ENCODE peak calls at places on chromosomes 12 and 14, in five cellular contexts. One of them, this sample, is unnamed.

GRCh38 chr14:20797159-20797558 is 5.5 kb downstream of the RNASE1 start:
- DNase-seq in transverse colon: no peak
- DNase-seq in cardiac fibroblast: no peak
- DNase-seq in WERI-Rb-1: no peak
- DNase-seq in GM12865: no peak
- DNase-seq in this sample: no peak

GRCh38 chr12:54378791-54379400 is 5.6 kb downstream of the ZNF385A start:
- DNase-seq in GM12865: no peak
- DNase-seq in WERI-Rb-1: peak; percentile 57
- DNase-seq in cardiac fibroblast: peak; percentile 41
- DNase-seq in transverse colon: peak; percentile 68
- DNase-seq in this sample: no peak

GRCh38 chr12:54977155-54977554 is 7.4 kb downstream of the TESPA1 start:
- DNase-seq in WERI-Rb-1: no peak
- DNase-seq in transverse colon: no peak
- DNase-seq in cardiac fibroblast: peak; percentile 75
- DNase-seq in GM12865: no peak
- DNase-seq in this sample: no peak

GRCh38 chr12:94676011-94676709 is 25.8 kb upstream of the TMCC3 start:
- DNase-seq in transverse colon: peak; percentile 35
- DNase-seq in WERI-Rb-1: no peak
- DNase-seq in cardiac fibroblast: no peak
- DNase-seq in GM12865: peak; percentile 63
- DNase-seq in this sample: peak; percentile 36

GRCh38 chr14:54564799-54565235 is 2.1 kb upstream of the SAMD4A start:
- DNase-seq in cardiac fibroblast: peak; percentile 78
- DNase-seq in WERI-Rb-1: peak; percentile 11
- DNase-seq in transverse colon: no peak
- DNase-seq in GM12865: no peak
- DNase-seq in this sample: no peak

GRCh38 chr12:131217024-131217586 is 263.4 kb downstream of the ADGRD1 start:
- DNase-seq in GM12865: no peak
- DNase-seq in WERI-Rb-1: peak; percentile 51
- DNase-seq in cardiac fibroblast: no peak
- DNase-seq in transverse colon: no peak
- DNase-seq in this sample: no peak

GRCh38 chr12:1925125-1925963 is 6.9 kb upstream of the CACNA2D4 start:
- DNase-seq in GM12865: no peak
- DNase-seq in transverse colon: no peak
- DNase-seq in WERI-Rb-1: no peak
- DNase-seq in cardiac fibroblast: no peak
- DNase-seq in this sample: no peak

GRCh38 chr14:100069161-100069800 is 4.1 kb downstream of the EVL start:
- DNase-seq in transverse colon: no peak
- DNase-seq in cardiac fibroblast: no peak
- DNase-seq in WERI-Rb-1: no peak
- DNase-seq in GM12865: peak; percentile 85
- DNase-seq in this sample: no peak

GRCh38 chr12:112046003-112046402 is 32.8 kb downstream of the ERP29 start:
- DNase-seq in GM12865: no peak
- DNase-seq in WERI-Rb-1: no peak
- DNase-seq in transverse colon: no peak
- DNase-seq in cardiac fibroblast: no peak
- DNase-seq in this sample: no peak

GRCh38 chr12:27178723-27179398 is 65.2 kb upstream of the STK38L start:
- DNase-seq in transverse colon: no peak
- DNase-seq in WERI-Rb-1: no peak
- DNase-seq in GM12865: peak; percentile 37
- DNase-seq in cardiac fibroblast: peak; percentile 66
- DNase-seq in this sample: no peak

GRCh38 chr12:11595080-11595479 is 54.4 kb upstream of the ETV6 start:
- DNase-seq in GM12865: no peak
- DNase-seq in transverse colon: no peak
- DNase-seq in WERI-Rb-1: no peak
- DNase-seq in cardiac fibroblast: no peak
- DNase-seq in this sample: no peak

GRCh38 chr12:89880695-89881350 is 172.2 kb upstream of the ATP2B1 start:
- DNase-seq in WERI-Rb-1: no peak
- DNase-seq in cardiac fibroblast: no peak
- DNase-seq in GM12865: peak; percentile 96
- DNase-seq in transverse colon: peak; percentile 31
- DNase-seq in this sample: no peak

GRCh38 chr14:105974902-105975301 is 448.5 kb downstream of the TMEM121 start:
- DNase-seq in transverse colon: peak; percentile 19
- DNase-seq in WERI-Rb-1: peak; percentile 36
- DNase-seq in cardiac fibroblast: no peak
- DNase-seq in GM12865: peak; percentile 71
- DNase-seq in this sample: no peak

GRCh38 chr12:1329784-1330474 is 264.5 kb downstream of the FBXL14 start:
- DNase-seq in GM12865: no peak
- DNase-seq in cardiac fibroblast: no peak
- DNase-seq in WERI-Rb-1: no peak
- DNase-seq in transverse colon: no peak
- DNase-seq in this sample: no peak

GRCh38 chr14:81400852-81401251 is 728 bp upstream of the STON2 start:
- DNase-seq in WERI-Rb-1: no peak
- DNase-seq in transverse colon: peak; percentile 72
- DNase-seq in GM12865: no peak
- DNase-seq in cardiac fibroblast: peak; percentile 99
- DNase-seq in this sample: no peak

GRCh38 chr14:99246536-99247083 is 25.4 kb downstream of the BCL11B start:
- DNase-seq in cardiac fibroblast: no peak
- DNase-seq in GM12865: no peak
- DNase-seq in WERI-Rb-1: no peak
- DNase-seq in transverse colon: no peak
- DNase-seq in this sample: no peak

GRCh38 chr12:55728185-55728931 is 451 bp downstream of the CD63 start:
- DNase-seq in GM12865: peak; percentile 32
- DNase-seq in transverse colon: peak; percentile 81
- DNase-seq in cardiac fibroblast: peak; percentile 56
- DNase-seq in WERI-Rb-1: peak; percentile 87
- DNase-seq in this sample: no peak

GRCh38 chr12:66603981-66604380 is 74.9 kb downstream of the GRIP1 start:
- DNase-seq in cardiac fibroblast: no peak
- DNase-seq in transverse colon: no peak
- DNase-seq in GM12865: no peak
- DNase-seq in WERI-Rb-1: no peak
- DNase-seq in this sample: no peak

GRCh38 chr14:61026523-61026922 is 45.5 kb downstream of the SLC38A6 start:
- DNase-seq in transverse colon: no peak
- DNase-seq in cardiac fibroblast: no peak
- DNase-seq in GM12865: no peak
- DNase-seq in WERI-Rb-1: no peak
- DNase-seq in this sample: no peak

GRCh38 chr14:73369433-73369832 is 88.9 kb downstream of the NUMB start:
- DNase-seq in WERI-Rb-1: no peak
- DNase-seq in transverse colon: no peak
- DNase-seq in cardiac fibroblast: no peak
- DNase-seq in GM12865: no peak
- DNase-seq in this sample: no peak

GRCh38 chr12:95146767-95147166 is 70.5 kb downstream of the FGD6 start:
- DNase-seq in transverse colon: no peak
- DNase-seq in GM12865: no peak
- DNase-seq in cardiac fibroblast: no peak
- DNase-seq in WERI-Rb-1: peak; percentile 63
- DNase-seq in this sample: no peak

GRCh38 chr12:54352022-54352531 is 12.2 kb downstream of the GPR84 start:
- DNase-seq in transverse colon: peak; percentile 30
- DNase-seq in GM12865: no peak
- DNase-seq in WERI-Rb-1: peak; percentile 88
- DNase-seq in cardiac fibroblast: no peak
- DNase-seq in this sample: no peak

GRCh38 chr14:98198385-98198784 is 1073.6 kb downstream of the BCL11B start:
- DNase-seq in GM12865: peak; percentile 97
- DNase-seq in transverse colon: peak; percentile 19
- DNase-seq in WERI-Rb-1: no peak
- DNase-seq in cardiac fibroblast: no peak
- DNase-seq in this sample: no peak

GRCh38 chr12:91685917-91686316 is 459.7 kb downstream of the BTG1 start:
- DNase-seq in transverse colon: no peak
- DNase-seq in cardiac fibroblast: peak; percentile 86
- DNase-seq in WERI-Rb-1: no peak
- DNase-seq in GM12865: no peak
- DNase-seq in this sample: no peak

GRCh38 chr12:28742791-28743190 is 406.3 kb upstream of the FAR2 start:
- DNase-seq in cardiac fibroblast: peak; percentile 41
- DNase-seq in GM12865: no peak
- DNase-seq in transverse colon: no peak
- DNase-seq in WERI-Rb-1: no peak
- DNase-seq in this sample: no peak

GRCh38 chr12:122079038-122079531 is 529 bp downstream of the MLXIP start:
- DNase-seq in GM12865: peak; percentile 28
- DNase-seq in WERI-Rb-1: peak; percentile 22
- DNase-seq in transverse colon: peak; percentile 43
- DNase-seq in cardiac fibroblast: no peak
- DNase-seq in this sample: no peak

GRCh38 chr14:67241416-67242362 is at the start of gene PALS1:
- DNase-seq in cardiac fibroblast: peak; percentile 92
- DNase-seq in GM12865: no peak
- DNase-seq in transverse colon: no peak
- DNase-seq in WERI-Rb-1: no peak
- DNase-seq in this sample: peak; percentile 17

GRCh38 chr12:26492406-26492805 is 297.0 kb downstream of the SSPN start:
- DNase-seq in cardiac fibroblast: no peak
- DNase-seq in GM12865: no peak
- DNase-seq in transverse colon: no peak
- DNase-seq in WERI-Rb-1: no peak
- DNase-seq in this sample: no peak

DNA sequence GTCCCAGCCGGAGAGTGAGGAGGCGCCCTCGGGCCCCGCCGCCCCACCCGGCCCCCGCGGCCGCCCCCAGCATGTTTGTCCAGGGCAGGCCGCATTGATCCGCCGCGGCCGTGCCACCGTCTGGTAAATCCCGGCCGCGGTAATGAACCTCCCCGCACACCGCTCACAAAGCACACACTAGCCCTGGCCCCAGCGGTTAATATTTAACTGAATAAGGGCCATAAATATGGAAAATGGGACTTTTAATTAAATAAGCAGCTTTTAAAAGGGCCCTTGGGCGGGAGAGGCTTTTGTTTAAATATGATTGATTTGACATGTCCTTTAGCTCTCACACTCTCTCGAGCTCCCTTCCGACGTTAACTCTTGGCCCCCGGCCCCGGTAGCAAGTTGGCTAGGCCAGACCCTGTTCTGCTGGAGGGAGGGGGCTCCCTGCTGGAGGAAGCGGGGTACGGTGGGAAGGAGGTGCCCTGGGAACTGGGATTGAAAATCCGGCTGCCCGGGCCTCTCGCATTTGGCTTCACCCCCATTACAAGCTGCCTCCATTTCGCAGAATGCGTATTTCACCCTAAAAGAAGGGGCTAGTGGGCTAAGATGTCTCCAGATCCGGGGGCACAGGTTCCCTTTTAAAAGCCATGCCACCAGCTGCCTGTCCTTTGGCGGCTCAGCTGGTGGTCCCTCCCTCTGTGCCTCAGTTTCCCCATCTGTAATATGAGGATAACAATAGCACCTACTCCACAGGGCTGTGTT is 199.8 kb downstream of the RBM19 start:
- DNase-seq in cardiac fibroblast: no peak
- DNase-seq in transverse colon: no peak
- DNase-seq in GM12865: no peak
- DNase-seq in WERI-Rb-1: peak; percentile 25
- DNase-seq in this sample: no peak
- TF ChIP-seq CTCF in cardiac fibroblast: no peak
- TF ChIP-seq CTCF in transverse colon: no peak
- TF ChIP-seq CTCF in GM12865: no peak
- TF ChIP-seq CTCF in WERI-Rb-1: no peak
- TF ChIP-seq CTCF in this sample: no peak

DNA sequence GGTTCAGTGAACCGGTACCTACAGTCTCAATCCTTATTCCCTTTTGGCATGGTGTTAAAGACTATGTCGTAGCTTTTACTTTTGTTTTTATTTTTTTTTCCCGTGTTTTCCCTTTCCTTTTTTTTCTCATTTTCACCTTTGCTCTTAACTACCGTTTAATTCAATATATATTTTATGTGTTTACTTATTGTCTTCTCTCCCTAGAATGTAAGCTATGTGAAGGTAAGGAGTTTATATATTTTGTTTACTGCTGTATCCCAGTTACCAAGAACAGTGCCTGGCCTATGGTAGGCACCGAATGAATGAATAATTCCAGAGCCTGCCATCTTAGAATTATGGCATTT is 261 bp upstream of the MLH3 start:
- DNase-seq in WERI-Rb-1: no peak
- DNase-seq in transverse colon: no peak
- DNase-seq in cardiac fibroblast: no peak
- DNase-seq in GM12865: no peak
- DNase-seq in this sample: no peak
- H3K4me3 ChIP-seq in WERI-Rb-1: peak overlapping the region; percentile 59
- H3K4me3 ChIP-seq in transverse colon: peak overlapping the region; percentile 52
- H3K4me3 ChIP-seq in cardiac fibroblast: peak overlapping the region; percentile 57
- H3K4me3 ChIP-seq in GM12865: peak overlapping the region; percentile 63
- H3K4me3 ChIP-seq in this sample: peak overlapping the region; percentile 50

GRCh38 chr12:59595557-59596231 is at the start of gene SLC16A7:
- DNase-seq in GM12865: peak; percentile 94
- DNase-seq in WERI-Rb-1: peak; percentile 52
- DNase-seq in cardiac fibroblast: peak; percentile 88
- DNase-seq in transverse colon: peak; percentile 83
- DNase-seq in this sample: peak; percentile 87
- TF ChIP-seq CTCF in GM12865: no peak
- TF ChIP-seq CTCF in WERI-Rb-1: no peak
- TF ChIP-seq CTCF in cardiac fibroblast: no peak
- TF ChIP-seq CTCF in transverse colon: no peak
- TF ChIP-seq CTCF in this sample: no peak

DNA sequence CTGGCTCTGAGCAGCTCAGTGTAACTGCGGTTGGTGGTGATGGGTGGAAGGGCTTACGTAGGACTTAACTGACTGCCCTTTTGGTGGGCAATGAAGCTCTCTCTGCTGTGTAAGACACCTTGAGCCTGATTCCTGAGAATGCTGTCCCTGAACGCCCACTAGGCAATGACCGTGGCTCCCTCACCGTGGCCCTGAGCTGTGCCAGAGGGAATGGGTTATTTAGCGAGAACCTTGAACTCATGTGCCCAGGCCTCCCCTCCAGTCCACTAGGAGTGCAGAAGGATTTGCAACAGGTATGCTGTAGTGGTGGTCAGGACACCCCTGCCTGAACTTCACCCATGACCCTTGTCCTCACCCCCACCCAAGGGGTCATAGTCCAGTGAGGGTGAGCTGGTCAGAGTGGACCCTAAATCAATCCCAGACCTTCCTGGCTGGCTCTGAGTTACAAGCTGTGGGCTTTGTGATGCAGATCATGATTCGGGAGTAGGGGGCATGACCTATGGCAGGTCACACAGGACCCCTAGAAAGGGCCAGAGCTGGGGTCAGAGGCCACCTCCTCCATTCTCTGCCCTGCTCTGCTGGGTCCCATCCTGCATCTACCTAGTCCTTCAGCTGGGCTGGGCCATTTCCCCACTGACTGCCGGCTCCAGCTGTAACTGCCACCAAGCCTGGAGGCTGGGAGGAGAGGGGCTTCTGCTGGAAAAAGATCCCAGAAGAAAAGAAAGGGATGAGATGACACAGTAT is 14.5 kb upstream of the ANKRD33 start:
- DNase-seq in WERI-Rb-1: peak; percentile 9
- DNase-seq in cardiac fibroblast: no peak
- DNase-seq in GM12865: no peak
- DNase-seq in transverse colon: no peak
- DNase-seq in this sample: no peak
- H3K4me3 ChIP-seq in WERI-Rb-1: no peak overlapping the region
- H3K4me3 ChIP-seq in cardiac fibroblast: no peak overlapping the region
- H3K4me3 ChIP-seq in GM12865: no peak overlapping the region
- H3K4me3 ChIP-seq in transverse colon: no peak overlapping the region
- H3K4me3 ChIP-seq in this sample: no peak overlapping the region